ENCODE peak calls at places on chromosomes 13 and 19, in six cellular contexts. V is GM10248, A is fibroblast of pulmonary artery, U is WERI-Rb-1, Y is breast epithelium, M is uterus. J is an unnamed sample.

GRCh38 chr19:49590971-49591730 is at the start of gene PRR12:
- DNase-seq in V (peak), A (peak), U (peak), Y (no peak), M (peak), J (peak)

GRCh38 chr13:25901460-25902376 is 150.1 kb downstream of the SHISA2 start:
- DNase-seq in V (peak), A (peak), U (no peak), Y (no peak), M (no peak), J (no peak)

GRCh38 chr19:42628411-42629135 is 33.8 kb upstream of the CEACAM8 start:
- DNase-seq in V (no peak), A (no peak), U (no peak), Y (no peak), M (no peak), J (no peak)

GRCh38 chr13:112859817-112860190 is 109.2 kb upstream of the MCF2L start:
- DNase-seq in V (peak), A (peak), U (no peak), Y (no peak), M (peak), J (no peak)

GRCh38 chr19:37997911-37998344 is 90.9 kb downstream of the SIPA1L3 start:
- DNase-seq in V (no peak), A (peak), U (no peak), Y (no peak), M (no peak), J (peak)

GRCh38 chr19:18861235-18861634 is 29.5 kb downstream of the UPF1 start:
- DNase-seq in V (no peak), A (no peak), U (no peak), Y (no peak), M (no peak), J (no peak)

GRCh38 chr13:79155883-79156282 is 250.2 kb downstream of the RBM26 start:
- DNase-seq in V (no peak), A (no peak), U (no peak), Y (no peak), M (no peak), J (no peak)

GRCh38 chr13:40074338-40074737 is 418.9 kb downstream of the COG6 start:
- DNase-seq in V (no peak), A (peak), U (no peak), Y (no peak), M (no peak), J (no peak)

GRCh38 chr19:7986321-7987083 is 18.9 kb downstream of the ELAVL1 start:
- DNase-seq in V (no peak), A (peak), U (no peak), Y (no peak), M (no peak), J (no peak)

GRCh38 chr19:50835785-50836542 is 2.6 kb upstream of the KLK15 start:
- DNase-seq in V (peak), A (peak), U (peak), Y (peak), M (no peak), J (peak)

GRCh38 chr19:13100031-13100588 is 2.5 kb downstream of the LYL1 start:
- DNase-seq in V (peak), A (no peak), U (no peak), Y (no peak), M (peak), J (no peak)

GRCh38 chr13:76048675-76049396 is 412.7 kb downstream of the LMO7 start:
- DNase-seq in V (no peak), A (no peak), U (no peak), Y (no peak), M (no peak), J (no peak)

GRCh38 chr13:95217920-95218830 is 83.1 kb downstream of the ABCC4 start:
- DNase-seq in V (no peak), A (no peak), U (no peak), Y (no peak), M (no peak), J (no peak)

GRCh38 chr13:111927181-111927540 is 139.8 kb upstream of the SOX1 start:
- DNase-seq in V (no peak), A (no peak), U (no peak), Y (no peak), M (no peak), J (no peak)

GRCh38 chr13:92843549-92843948 is 383.1 kb upstream of the GPC6 start:
- DNase-seq in V (no peak), A (peak), U (no peak), Y (no peak), M (no peak), J (no peak)

GRCh38 chr19:35841961-35842595 is 10.2 kb downstream of the NPHS1 start:
- DNase-seq in V (no peak), A (no peak), U (no peak), Y (no peak), M (no peak), J (no peak)

GRCh38 chr19:45468159-45468651 is 409 bp downstream of the FOSB start:
- DNase-seq in V (no peak), A (no peak), U (peak), Y (no peak), M (no peak), J (peak)

GRCh38 chr13:28753208-28753892 is 34.6 kb upstream of the SLC46A3 start:
- DNase-seq in V (no peak), A (peak), U (no peak), Y (peak), M (no peak), J (peak)

GRCh38 chr19:33613601-33614000 is 8.2 kb upstream of the CHST8 start:
- DNase-seq in V (no peak), A (no peak), U (peak), Y (no peak), M (no peak), J (no peak)

GRCh38 chr19:2302319-2303208 is 5.4 kb downstream of the LINGO3 start:
- DNase-seq in V (no peak), A (peak), U (no peak), Y (no peak), M (no peak), J (no peak)

GRCh38 chr19:4744451-4745170 is 21.0 kb upstream of the DPP9 start:
- DNase-seq in V (no peak), A (peak), U (no peak), Y (no peak), M (peak), J (no peak)

GRCh38 chr13:83312194-83312593 is 570.1 kb downstream of the SLITRK1 start:
- DNase-seq in V (no peak), A (peak), U (no peak), Y (no peak), M (no peak), J (no peak)

GRCh38 chr13:41273806-41274441 is 10.5 kb upstream of the MTRF1 start:
- DNase-seq in V (no peak), A (no peak), U (no peak), Y (no peak), M (no peak), J (no peak)

DNA sequence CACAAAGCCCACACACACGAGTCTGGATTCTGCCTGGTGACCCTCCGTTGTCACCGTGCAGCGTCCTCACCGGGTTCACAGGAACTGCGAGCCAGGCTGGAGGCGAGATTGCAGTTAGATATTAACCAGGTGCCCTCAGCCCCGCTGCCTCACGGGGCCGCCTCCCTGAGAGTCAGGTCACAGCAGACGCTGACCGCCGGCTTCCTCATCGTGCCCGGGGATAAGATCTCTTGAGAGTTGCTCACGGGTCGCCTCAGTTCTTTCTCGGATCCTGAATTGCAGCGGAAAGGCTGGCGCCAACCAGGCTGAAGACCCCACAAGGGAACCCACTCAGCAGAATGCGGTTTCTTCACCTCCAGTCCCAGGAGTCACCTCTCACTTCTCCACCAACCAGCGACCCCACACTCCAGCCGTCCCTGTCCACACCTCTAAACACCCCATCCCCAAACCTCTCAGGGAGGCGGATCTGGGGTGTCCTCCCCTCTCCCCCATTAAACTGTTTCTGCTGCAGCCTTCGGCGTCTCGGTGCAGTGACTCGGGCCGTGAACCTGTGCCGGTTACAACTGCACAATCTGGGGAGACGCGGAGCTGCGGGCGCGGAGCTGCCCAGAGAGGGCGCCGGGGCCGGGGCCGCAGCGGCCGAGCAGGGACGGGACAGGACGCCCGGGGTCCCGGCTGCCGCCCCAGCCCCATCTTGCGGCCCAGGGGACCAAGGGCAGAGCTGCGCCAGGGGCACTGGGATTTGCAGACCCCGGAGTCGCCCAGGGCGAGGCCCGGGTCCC is 591 bp downstream of the ZNF823 start:
- DNase-seq in V (peak), A (peak), U (peak), Y (peak), M (peak), J (peak)
- TF ChIP-seq CTCF in V (peak), A (no peak), U (peak), Y (no peak), M (no peak), J (no peak)

GRCh38 chr13:73339086-73339485 is 280.3 kb downstream of the KLF5 start:
- DNase-seq in V (no peak), A (no peak), U (no peak), Y (no peak), M (no peak), J (no peak)

GRCh38 chr13:73340069-73340468 is 281.3 kb downstream of the KLF5 start:
- DNase-seq in V (no peak), A (no peak), U (no peak), Y (no peak), M (no peak), J (no peak)

GRCh38 chr13:73338389-73338788 is 279.6 kb downstream of the KLF5 start:
- DNase-seq in V (no peak), A (peak), U (no peak), Y (no peak), M (no peak), J (no peak)

GRCh38 chr13:73337511-73337910 is 278.7 kb downstream of the KLF5 start:
- DNase-seq in V (no peak), A (no peak), U (no peak), Y (no peak), M (no peak), J (no peak)

GRCh38 chr13:73341748-73342147 is 282.9 kb downstream of the KLF5 start:
- DNase-seq in V (no peak), A (peak), U (no peak), Y (no peak), M (no peak), J (no peak)
- TF ChIP-seq CTCF in V (no peak), A (no peak), U (no peak), Y (no peak), M (no peak), J (no peak)

GRCh38 chr13:51249767-51250741 is 27.9 kb downstream of the FAM124A start:
- DNase-seq in V (peak), A (no peak), U (no peak), Y (no peak), M (no peak), J (no peak)
- TF ChIP-seq CTCF in V (peak), A (peak), U (peak), Y (no peak), M (no peak), J (no peak)

GRCh38 chr19:15025237-15025636 is 24.0 kb upstream of the CASP14 start:
- DNase-seq in V (no peak), A (no peak), U (no peak), Y (no peak), M (no peak), J (peak)
- TF ChIP-seq CTCF in V (peak), A (no peak), U (peak), Y (no peak), M (no peak), J (no peak)

GRCh38 chr19:3310711-3311110 is 55.7 kb upstream of the NFIC start:
- DNase-seq in V (no peak), A (no peak), U (no peak), Y (no peak), M (no peak), J (no peak)
- TF ChIP-seq CTCF in V (no peak), A (no peak), U (no peak), Y (no peak), M (no peak), J (no peak)

GRCh38 chr19:10682397-10683063 is 18.7 kb upstream of the QTRT1 start:
- DNase-seq in V (no peak), A (no peak), U (no peak), Y (no peak), M (no peak), J (no peak)
- TF ChIP-seq CTCF in V (no peak), A (no peak), U (no peak), Y (no peak), M (no peak), J (no peak)

DNA sequence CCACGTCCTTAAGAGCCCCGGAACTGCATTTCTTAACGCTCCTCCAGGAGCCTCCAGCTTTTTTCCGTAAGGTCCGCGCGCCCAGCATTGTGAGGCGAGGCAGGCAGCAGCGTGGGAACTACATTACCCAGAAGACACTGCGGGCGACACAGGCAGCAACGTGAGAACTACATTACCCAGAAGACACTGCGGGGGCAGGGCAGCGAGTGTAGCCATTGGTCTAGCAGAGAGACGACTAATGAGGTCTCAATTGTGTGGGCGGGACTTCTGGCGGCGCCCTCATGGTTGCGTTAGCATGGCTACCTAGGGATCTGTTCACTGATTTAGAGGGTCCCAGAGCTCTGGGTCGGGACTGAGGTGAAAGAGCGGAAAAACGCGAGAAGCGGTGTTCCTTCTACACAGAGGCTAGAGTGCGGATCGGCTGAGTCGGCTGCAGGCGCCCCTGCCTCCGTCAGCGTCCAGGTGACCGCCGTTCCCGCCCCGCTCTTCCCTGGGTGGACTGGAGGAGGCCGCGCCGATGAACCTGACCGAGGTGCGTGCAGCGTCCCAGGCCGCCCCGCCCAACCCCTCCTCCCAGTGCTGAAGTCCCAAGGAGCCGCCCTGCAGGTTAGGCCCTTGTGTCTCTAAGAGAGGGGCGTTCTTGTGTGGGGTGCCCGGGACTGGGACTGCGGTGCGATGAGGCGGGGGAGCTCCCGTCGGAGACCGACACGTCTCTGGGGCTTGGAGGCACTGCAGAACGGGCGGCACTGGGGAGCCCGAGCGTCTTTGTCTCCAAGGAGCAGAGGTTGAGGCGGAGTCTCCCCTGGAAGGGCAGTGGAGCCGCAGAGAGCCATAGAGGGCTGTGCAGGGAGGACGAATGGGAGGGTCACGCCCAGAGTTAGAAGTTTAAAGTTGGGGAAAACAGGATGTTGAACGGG is at the start of gene ZNF749:
- DNase-seq in V (peak), A (peak), U (peak), Y (peak), M (peak), J (peak)
- TF ChIP-seq CTCF in V (no peak), A (no peak), U (no peak), Y (no peak), M (no peak), J (no peak)

GRCh38 chr13:46731535-46731934 is 65.4 kb downstream of the ESD start:
- DNase-seq in V (no peak), A (no peak), U (no peak), Y (no peak), M (no peak), J (no peak)

GRCh38 chr13:46726347-46726746 is 70.6 kb downstream of the ESD start:
- DNase-seq in V (no peak), A (no peak), U (no peak), Y (no peak), M (no peak), J (no peak)

GRCh38 chr13:46728777-46729176 is 68.2 kb downstream of the ESD start:
- DNase-seq in V (peak), A (peak), U (no peak), Y (no peak), M (no peak), J (no peak)
- TF ChIP-seq CTCF in V (no peak), A (peak), U (no peak), Y (no peak), M (no peak), J (no peak)

GRCh38 chr19:10921909-10922637 is 6.4 kb downstream of the YIPF2 start:
- DNase-seq in V (no peak), A (no peak), U (peak), Y (no peak), M (no peak), J (no peak)
- TF ChIP-seq CTCF in V (no peak), A (no peak), U (peak), Y (no peak), M (no peak), J (no peak)

GRCh38 chr13:65613004-65613403 is 1617.1 kb downstream of the PCDH9 start:
- DNase-seq in V (no peak), A (no peak), U (no peak), Y (no peak), M (no peak), J (no peak)
- TF ChIP-seq CTCF in V (peak), A (peak), U (peak), Y (no peak), M (no peak), J (no peak)

J was measured in Calu3.